ENCODE peak calls at places on chromosomes 2 and 18, in nine cellular contexts. One of them, this sample, is unnamed.
A peak's percentile ranks its signal among the peaks of the same experiment; 100 is the strongest.

GRCh38 chr2:140502951-140503630 is 1627.7 kb downstream of the LRP1B start:
- DNase-seq in HL-60: no peak
- DNase-seq in WTC11: no peak
- DNase-seq in coronary artery: no peak
- DNase-seq in fibroblast of mammary gland: peak; percentile 95
- DNase-seq in adrenal gland: no peak
- DNase-seq in endothelial cell: no peak
- DNase-seq in heart left ventricle: no peak
- DNase-seq in HCT116: no peak
- DNase-seq in this sample: no peak

GRCh38 chr2:76296400-76296799 is 585.7 kb upstream of the GCFC2 start:
- DNase-seq in HL-60: no peak
- DNase-seq in WTC11: no peak
- DNase-seq in coronary artery: no peak
- DNase-seq in fibroblast of mammary gland: no peak
- DNase-seq in adrenal gland: no peak
- DNase-seq in endothelial cell: no peak
- DNase-seq in heart left ventricle: no peak
- DNase-seq in HCT116: no peak
- DNase-seq in this sample: no peak

GRCh38 chr2:45895477-45895876 is 244.0 kb downstream of the PRKCE start:
- DNase-seq in HL-60: no peak
- DNase-seq in WTC11: no peak
- DNase-seq in coronary artery: no peak
- DNase-seq in fibroblast of mammary gland: peak; percentile 75
- DNase-seq in adrenal gland: no peak
- DNase-seq in endothelial cell: no peak
- DNase-seq in heart left ventricle: no peak
- DNase-seq in HCT116: no peak
- DNase-seq in this sample: no peak

GRCh38 chr2:104794416-104794815 is 59.5 kb upstream of the POU3F3 start:
- DNase-seq in HL-60: no peak
- DNase-seq in WTC11: no peak
- DNase-seq in coronary artery: no peak
- DNase-seq in fibroblast of mammary gland: no peak
- DNase-seq in adrenal gland: no peak
- DNase-seq in endothelial cell: no peak
- DNase-seq in heart left ventricle: no peak
- DNase-seq in HCT116: no peak
- DNase-seq in this sample: no peak

GRCh38 chr2:143254108-143254507 is 124.9 kb downstream of the ARHGAP15 start:
- DNase-seq in HL-60: no peak
- DNase-seq in WTC11: no peak
- DNase-seq in coronary artery: no peak
- DNase-seq in fibroblast of mammary gland: no peak
- DNase-seq in adrenal gland: no peak
- DNase-seq in endothelial cell: no peak
- DNase-seq in heart left ventricle: no peak
- DNase-seq in HCT116: no peak
- DNase-seq in this sample: no peak

GRCh38 chr2:203809084-203809521 is 58.5 kb upstream of the CTLA4 start:
- DNase-seq in HL-60: no peak
- DNase-seq in WTC11: no peak
- DNase-seq in coronary artery: no peak
- DNase-seq in fibroblast of mammary gland: peak; percentile 74
- DNase-seq in adrenal gland: no peak
- DNase-seq in endothelial cell: no peak
- DNase-seq in heart left ventricle: no peak
- DNase-seq in HCT116: no peak
- DNase-seq in this sample: no peak

GRCh38 chr2:68367918-68368656 is 3.0 kb downstream of the PLEK start:
- DNase-seq in HL-60: peak; percentile 74
- DNase-seq in WTC11: no peak
- DNase-seq in coronary artery: no peak
- DNase-seq in fibroblast of mammary gland: no peak
- DNase-seq in adrenal gland: no peak
- DNase-seq in endothelial cell: no peak
- DNase-seq in heart left ventricle: no peak
- DNase-seq in HCT116: no peak
- DNase-seq in this sample: no peak

GRCh38 chr2:3399829-3400228 is 20.3 kb downstream of the TRAPPC12 start:
- DNase-seq in HL-60: no peak
- DNase-seq in WTC11: no peak
- DNase-seq in coronary artery: no peak
- DNase-seq in fibroblast of mammary gland: no peak
- DNase-seq in adrenal gland: peak; percentile 83
- DNase-seq in endothelial cell: no peak
- DNase-seq in heart left ventricle: peak; percentile 70
- DNase-seq in HCT116: no peak
- DNase-seq in this sample: no peak

GRCh38 chr2:166613226-166613625 is 119.2 kb upstream of the SCN7A start:
- DNase-seq in HL-60: no peak
- DNase-seq in WTC11: no peak
- DNase-seq in coronary artery: no peak
- DNase-seq in fibroblast of mammary gland: no peak
- DNase-seq in adrenal gland: no peak
- DNase-seq in endothelial cell: no peak
- DNase-seq in heart left ventricle: no peak
- DNase-seq in HCT116: no peak
- DNase-seq in this sample: no peak

GRCh38 chr2:103809946-103810345 is 1044.0 kb upstream of the POU3F3 start:
- DNase-seq in HL-60: no peak
- DNase-seq in WTC11: no peak
- DNase-seq in coronary artery: no peak
- DNase-seq in fibroblast of mammary gland: peak; percentile 81
- DNase-seq in adrenal gland: no peak
- DNase-seq in endothelial cell: no peak
- DNase-seq in heart left ventricle: no peak
- DNase-seq in HCT116: no peak
- DNase-seq in this sample: no peak

GRCh38 chr18:13809025-13809384 is 14.9 kb upstream of the MC5R start:
- DNase-seq in HL-60: no peak
- DNase-seq in WTC11: no peak
- DNase-seq in coronary artery: no peak
- DNase-seq in fibroblast of mammary gland: no peak
- DNase-seq in adrenal gland: no peak
- DNase-seq in endothelial cell: no peak
- DNase-seq in heart left ventricle: no peak
- DNase-seq in HCT116: no peak
- DNase-seq in this sample: no peak

GRCh38 chr18:59086522-59086921 is 53.2 kb upstream of the SEC11C start:
- DNase-seq in HL-60: no peak
- DNase-seq in WTC11: no peak
- DNase-seq in coronary artery: no peak
- DNase-seq in fibroblast of mammary gland: no peak
- DNase-seq in adrenal gland: no peak
- DNase-seq in endothelial cell: no peak
- DNase-seq in heart left ventricle: no peak
- DNase-seq in HCT116: no peak
- DNase-seq in this sample: no peak

GRCh38 chr2:115303-115702 is 69.0 kb upstream of the FAM110C start:
- DNase-seq in HL-60: no peak
- DNase-seq in WTC11: no peak
- DNase-seq in coronary artery: no peak
- DNase-seq in fibroblast of mammary gland: no peak
- DNase-seq in adrenal gland: no peak
- DNase-seq in endothelial cell: no peak
- DNase-seq in heart left ventricle: no peak
- DNase-seq in HCT116: peak; percentile 26
- DNase-seq in this sample: no peak

GRCh38 chr2:173021939-173022371 is 53.7 kb upstream of the MAP3K20 start:
- DNase-seq in HL-60: no peak
- DNase-seq in WTC11: no peak
- DNase-seq in coronary artery: no peak
- DNase-seq in fibroblast of mammary gland: peak; percentile 55
- DNase-seq in adrenal gland: no peak
- DNase-seq in endothelial cell: no peak
- DNase-seq in heart left ventricle: peak; percentile 77
- DNase-seq in HCT116: no peak
- DNase-seq in this sample: no peak

GRCh38 chr2:143635302-143635701 is 506.1 kb downstream of the ARHGAP15 start:
- DNase-seq in HL-60: no peak
- DNase-seq in WTC11: no peak
- DNase-seq in coronary artery: no peak
- DNase-seq in fibroblast of mammary gland: no peak
- DNase-seq in adrenal gland: no peak
- DNase-seq in endothelial cell: no peak
- DNase-seq in heart left ventricle: no peak
- DNase-seq in HCT116: no peak
- DNase-seq in this sample: no peak

GRCh38 chr18:9796933-9797549 is 88.7 kb upstream of the TXNDC2 start:
- DNase-seq in HL-60: no peak
- DNase-seq in WTC11: no peak
- DNase-seq in coronary artery: no peak
- DNase-seq in fibroblast of mammary gland: peak; percentile 51
- DNase-seq in adrenal gland: no peak
- DNase-seq in endothelial cell: no peak
- DNase-seq in heart left ventricle: no peak
- DNase-seq in HCT116: no peak
- DNase-seq in this sample: no peak

GRCh38 chr2:168346725-168347477 is 99.5 kb upstream of the STK39 start:
- DNase-seq in HL-60: peak; percentile 74
- DNase-seq in WTC11: peak; percentile 71
- DNase-seq in coronary artery: no peak
- DNase-seq in fibroblast of mammary gland: peak; percentile 67
- DNase-seq in adrenal gland: peak; percentile 89
- DNase-seq in endothelial cell: peak; percentile 78
- DNase-seq in heart left ventricle: peak; percentile 55
- DNase-seq in HCT116: peak; percentile 53
- DNase-seq in this sample: no peak

GRCh38 chr2:109736177-109736827 is 57.8 kb upstream of the RGPD5 start:
- DNase-seq in HL-60: peak; percentile 34
- DNase-seq in WTC11: peak; percentile 43
- DNase-seq in coronary artery: no peak
- DNase-seq in fibroblast of mammary gland: peak; percentile 68
- DNase-seq in adrenal gland: peak; percentile 84
- DNase-seq in endothelial cell: peak; percentile 54
- DNase-seq in heart left ventricle: peak; percentile 49
- DNase-seq in HCT116: peak; percentile 62
- DNase-seq in this sample: no peak

GRCh38 chr2:138329591-138329990 is 172.0 kb upstream of the SPOPL start:
- DNase-seq in HL-60: no peak
- DNase-seq in WTC11: no peak
- DNase-seq in coronary artery: no peak
- DNase-seq in fibroblast of mammary gland: no peak
- DNase-seq in adrenal gland: no peak
- DNase-seq in endothelial cell: no peak
- DNase-seq in heart left ventricle: no peak
- DNase-seq in HCT116: no peak
- DNase-seq in this sample: no peak

GRCh38 chr2:37869304-37869703 is 55.8 kb upstream of the RMDN2 start:
- DNase-seq in HL-60: no peak
- DNase-seq in WTC11: no peak
- DNase-seq in coronary artery: no peak
- DNase-seq in fibroblast of mammary gland: no peak
- DNase-seq in adrenal gland: no peak
- DNase-seq in endothelial cell: no peak
- DNase-seq in heart left ventricle: no peak
- DNase-seq in HCT116: no peak
- DNase-seq in this sample: no peak

GRCh38 chr18:47316924-47317323 is 65.5 kb upstream of the SKOR2 start:
- DNase-seq in HL-60: no peak
- DNase-seq in WTC11: no peak
- DNase-seq in coronary artery: no peak
- DNase-seq in fibroblast of mammary gland: no peak
- DNase-seq in adrenal gland: no peak
- DNase-seq in endothelial cell: no peak
- DNase-seq in heart left ventricle: no peak
- DNase-seq in HCT116: no peak
- DNase-seq in this sample: no peak
- TF ChIP-seq CTCF in HL-60: no peak
- TF ChIP-seq CTCF in WTC11: no peak
- TF ChIP-seq CTCF in coronary artery: no peak
- TF ChIP-seq CTCF in fibroblast of mammary gland: no peak
- TF ChIP-seq CTCF in adrenal gland: no peak
- TF ChIP-seq CTCF in endothelial cell: no peak
- TF ChIP-seq CTCF in heart left ventricle: no peak
- TF ChIP-seq CTCF in HCT116: no peak
- TF ChIP-seq CTCF in this sample: no peak

DNA sequence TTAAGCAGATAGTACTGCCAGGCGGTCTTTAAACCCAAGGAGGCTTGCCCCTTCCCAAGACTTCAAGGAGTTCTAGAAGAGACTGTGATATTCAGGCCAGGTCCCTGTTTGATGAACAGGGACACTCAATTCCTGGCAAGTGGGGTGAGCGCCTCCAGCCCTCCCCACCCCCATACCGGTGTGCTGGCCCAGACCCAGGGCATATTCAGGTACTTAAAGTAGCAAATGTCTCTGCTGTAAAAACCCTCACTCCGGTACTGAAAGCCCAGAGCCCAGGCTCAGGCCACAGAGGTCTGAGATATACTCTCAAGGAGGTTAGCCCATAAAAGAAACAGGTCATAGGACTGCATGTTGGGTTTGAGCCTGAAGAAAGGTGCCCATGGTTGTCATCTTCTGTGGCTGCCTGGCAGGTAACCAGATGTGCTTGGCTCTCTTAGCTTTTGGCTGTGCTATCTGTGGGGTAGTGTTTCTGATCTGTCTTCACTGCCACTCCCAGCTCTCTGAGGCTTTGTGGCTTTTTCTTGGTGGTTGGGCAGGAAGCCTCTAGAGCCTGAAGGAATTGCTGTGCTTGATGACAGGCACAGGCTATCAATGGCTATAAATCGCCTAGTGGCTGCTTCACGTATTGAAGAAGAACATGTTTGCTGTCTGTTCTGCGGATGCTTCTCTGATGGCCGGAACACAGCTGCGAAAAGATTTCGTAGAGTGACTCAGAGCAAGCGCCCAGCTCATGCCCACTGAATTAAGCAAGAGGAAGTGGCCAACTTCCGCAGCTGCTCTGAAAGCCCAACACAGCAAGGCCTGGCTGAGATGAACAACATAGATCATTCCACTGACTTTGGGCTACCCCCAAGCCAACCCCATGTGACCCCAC is 63.3 kb upstream of the ALPP start:
- DNase-seq in HL-60: peak; percentile 97
- DNase-seq in WTC11: no peak
- DNase-seq in coronary artery: peak; percentile 75
- DNase-seq in fibroblast of mammary gland: peak; percentile 58
- DNase-seq in adrenal gland: peak; percentile 84
- DNase-seq in endothelial cell: no peak
- DNase-seq in heart left ventricle: peak; percentile 68
- DNase-seq in HCT116: no peak
- DNase-seq in this sample: peak; percentile 93
- TF ChIP-seq CTCF in HL-60: peak; percentile 52
- TF ChIP-seq CTCF in WTC11: no peak
- TF ChIP-seq CTCF in coronary artery: no peak
- TF ChIP-seq CTCF in fibroblast of mammary gland: no peak
- TF ChIP-seq CTCF in adrenal gland: peak; percentile 17
- TF ChIP-seq CTCF in endothelial cell: no peak
- TF ChIP-seq CTCF in heart left ventricle: peak; percentile 11
- TF ChIP-seq CTCF in HCT116: no peak
- TF ChIP-seq CTCF in this sample: peak; percentile 75

GRCh38 chr2:237636578-237636977 is 9.2 kb downstream of the LRRFIP1 start:
- DNase-seq in HL-60: no peak
- DNase-seq in WTC11: no peak
- DNase-seq in coronary artery: no peak
- DNase-seq in fibroblast of mammary gland: no peak
- DNase-seq in adrenal gland: peak; percentile 38
- DNase-seq in endothelial cell: no peak
- DNase-seq in heart left ventricle: no peak
- DNase-seq in HCT116: no peak
- DNase-seq in this sample: no peak
- TF ChIP-seq CTCF in HL-60: no peak
- TF ChIP-seq CTCF in WTC11: no peak
- TF ChIP-seq CTCF in coronary artery: no peak
- TF ChIP-seq CTCF in fibroblast of mammary gland: no peak
- TF ChIP-seq CTCF in adrenal gland: no peak
- TF ChIP-seq CTCF in endothelial cell: no peak
- TF ChIP-seq CTCF in heart left ventricle: no peak
- TF ChIP-seq CTCF in HCT116: no peak
- TF ChIP-seq CTCF in this sample: no peak

GRCh38 chr2:16461672-16462071 is 204.0 kb downstream of the CYRIA start:
- DNase-seq in HL-60: no peak
- DNase-seq in WTC11: no peak
- DNase-seq in coronary artery: no peak
- DNase-seq in fibroblast of mammary gland: no peak
- DNase-seq in adrenal gland: no peak
- DNase-seq in endothelial cell: no peak
- DNase-seq in heart left ventricle: no peak
- DNase-seq in HCT116: no peak
- DNase-seq in this sample: no peak
- TF ChIP-seq CTCF in HL-60: no peak
- TF ChIP-seq CTCF in WTC11: no peak
- TF ChIP-seq CTCF in coronary artery: no peak
- TF ChIP-seq CTCF in fibroblast of mammary gland: no peak
- TF ChIP-seq CTCF in adrenal gland: no peak
- TF ChIP-seq CTCF in endothelial cell: no peak
- TF ChIP-seq CTCF in heart left ventricle: no peak
- TF ChIP-seq CTCF in HCT116: no peak
- TF ChIP-seq CTCF in this sample: no peak

This sample was measured in CD14-positive monocyte.